ENCODE peak calls at places on chromosomes 4 and X, in five cellular contexts. V is choroid plexus epithelial cell, X is Calu3, J is astrocyte, S is right lobe of liver. C is an unnamed sample.

GRCh38 chr4:61202638-61203495 is 2.7 kb downstream of the ADGRL3 start:
- DNase-seq in V (peak; percentile 54), S (no peak), J (no peak), X (peak; percentile 4), C (no peak)

GRCh38 chr4:73883306-73883705 is 14.1 kb downstream of the CXCL1 start:
- DNase-seq in J (peak; percentile 84), S (no peak), X (no peak), V (peak; percentile 77), C (no peak)

GRCh38 chr4:155208258-155209054 is at the start of gene NPY2R:
- DNase-seq in X (no peak), J (no peak), S (no peak), V (no peak), C (no peak)

GRCh38 chr4:189059996-189060570 is 880.6 kb upstream of the FRG1 start:
- DNase-seq in J (no peak), X (no peak), S (no peak), V (no peak), C (peak; percentile 37)

GRCh38 chr4:174578366-174578765 is 56.1 kb upstream of the HPGD start:
- DNase-seq in J (peak; percentile 46), X (no peak), V (peak; percentile 73), S (no peak), C (peak; percentile 5)

GRCh38 chr4:88527787-88528186 is 4.2 kb upstream of the PYURF start:
- DNase-seq in V (no peak), S (no peak), X (no peak), J (no peak), C (no peak)

GRCh38 chr4:106898621-106899230 is 137.4 kb downstream of the DKK2 start:
- DNase-seq in S (peak; percentile 42), V (peak; percentile 87), J (peak; percentile 25), X (peak; percentile 48), C (peak; percentile 44)

GRCh38 chr4:54091637-54092404 is 8.1 kb upstream of the GSX2 start:
- DNase-seq in J (peak; percentile 49), S (peak; percentile 93), V (peak; percentile 71), X (peak; percentile 35), C (no peak)

GRCh38 chrX:1601768-1602085 is 10.3 kb downstream of the AKAP17A start:
- DNase-seq in V (no peak), S (no peak), X (no peak), J (no peak), C (no peak)

GRCh38 chrX:69032601-69033000 is 132.7 kb downstream of the PJA1 start:
- DNase-seq in X (peak; percentile 36), S (no peak), V (no peak), J (no peak), C (no peak)

DNA sequence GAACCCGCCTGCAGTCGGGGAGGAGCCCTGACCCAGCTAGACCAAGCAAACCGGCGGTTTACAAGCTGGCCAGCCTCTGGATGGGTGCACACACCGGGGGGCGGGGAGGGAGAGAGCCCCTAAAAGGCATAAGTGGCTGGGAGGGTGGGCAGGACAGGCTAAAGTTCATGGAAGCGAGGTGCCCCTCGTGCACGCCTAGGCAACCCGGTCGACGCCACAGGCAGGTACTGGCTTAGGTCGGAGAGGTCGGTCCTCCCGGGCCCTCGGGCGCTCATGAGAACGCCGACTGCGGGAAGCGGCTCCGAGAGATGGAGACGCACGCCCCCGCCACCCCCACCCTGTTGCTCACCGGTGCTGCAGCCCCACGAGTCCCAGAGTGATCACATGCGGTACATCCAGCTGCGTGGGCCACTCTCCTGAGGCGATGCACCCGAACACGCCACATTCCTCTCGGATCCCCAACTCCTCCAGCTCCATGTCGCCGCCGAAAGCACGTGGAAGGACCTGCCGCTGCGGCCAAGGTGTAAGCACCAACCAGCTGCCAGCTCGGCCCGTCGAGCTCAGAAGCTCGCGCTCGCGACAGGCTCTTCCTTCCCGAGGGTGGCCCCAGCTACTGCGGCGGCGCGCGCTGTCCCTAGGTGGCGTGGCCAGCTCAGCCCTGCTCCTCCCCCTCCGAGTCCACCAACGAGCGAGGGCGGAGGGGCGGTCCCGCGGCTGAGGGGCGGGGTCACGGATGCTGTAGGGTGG is at the start of gene PPAT:
- DNase-seq in X (peak; percentile 96), S (peak; percentile 99), J (peak; percentile 93), V (peak; percentile 99), C (peak; percentile 83)
- TF ChIP-seq CTCF in X (no peak), S (peak; percentile 46), J (no peak), V (peak; percentile 25), C (peak; percentile 11)

DNA sequence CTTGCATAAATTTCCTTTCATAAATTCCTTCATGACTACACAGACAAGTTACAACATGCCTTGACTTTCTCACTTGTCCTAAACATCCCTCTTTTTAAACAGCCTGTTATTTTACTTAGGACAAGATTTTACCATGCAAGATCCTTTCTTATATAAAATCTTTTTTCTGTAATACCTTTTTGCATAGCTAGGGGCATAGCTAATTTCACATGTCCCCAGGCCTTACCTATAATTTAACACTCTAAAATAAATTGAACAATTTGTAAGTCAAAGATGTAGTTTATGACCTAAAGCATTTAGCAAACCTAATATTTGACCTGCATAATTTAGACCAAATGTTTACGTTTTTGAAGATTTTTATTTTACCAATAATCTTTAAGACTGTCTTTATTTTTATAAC is 396.3 kb upstream of the FSTL5 start:
- DNase-seq in X (no peak), S (no peak), V (no peak), J (no peak), C (no peak)
- TF ChIP-seq CTCF in X (no peak), S (no peak), V (no peak), J (no peak), C (no peak)

DNA sequence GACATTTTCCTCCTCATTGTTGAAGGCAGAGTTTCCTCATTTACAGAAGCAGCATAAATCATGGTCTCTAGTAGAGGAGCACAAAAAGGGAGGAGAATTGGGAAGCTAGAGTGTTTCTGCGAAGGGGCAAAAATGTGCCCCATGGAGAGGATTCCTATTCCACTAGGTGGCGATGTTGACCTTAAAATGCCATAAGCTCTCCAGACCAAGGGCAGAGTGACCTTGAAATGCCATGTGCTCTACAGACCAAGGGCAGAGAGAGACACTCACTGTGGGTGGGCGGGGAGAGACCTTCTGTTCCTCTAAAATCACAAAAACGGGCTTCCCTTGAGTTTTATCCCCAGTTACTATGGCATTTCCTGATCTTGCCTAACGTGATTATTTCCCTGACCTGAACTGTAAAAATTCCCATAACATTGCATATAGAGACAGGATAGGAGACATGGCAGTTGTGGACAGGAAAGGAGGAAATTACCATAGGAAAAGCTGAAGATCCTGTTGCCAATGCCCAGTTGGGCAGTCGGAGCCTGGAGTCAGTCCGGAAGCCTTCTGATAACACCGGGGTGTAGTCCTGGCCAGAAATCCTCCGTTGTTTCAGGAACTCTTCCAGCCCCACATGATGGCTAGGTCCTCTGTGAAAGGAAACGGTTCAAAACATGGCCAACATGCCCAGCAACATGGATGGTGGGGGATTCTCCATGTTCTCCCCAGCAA is 567.7 kb downstream of the MAGEB5 start:
- DNase-seq in J (no peak), S (no peak), X (peak; percentile 7), V (peak; percentile 62), C (no peak)
- TF ChIP-seq CTCF in J (peak; percentile 31), S (peak; percentile 53), X (peak; percentile 74), V (peak; percentile 74), C (no peak)

GRCh38 chr4:148444296-148445070 is 2.3 kb upstream of the NR3C2 start:
- DNase-seq in S (peak; percentile 58), X (peak; percentile 38), V (no peak), J (no peak), C (no peak)
- TF ChIP-seq CTCF in S (no peak), X (no peak), V (no peak), J (no peak), C (no peak)

GRCh38 chrX:26664919-26665318 is 448.9 kb downstream of the MAGEB5 start:
- DNase-seq in J (no peak), V (no peak), X (no peak), S (no peak), C (no peak)
- TF ChIP-seq CTCF in J (no peak), V (no peak), X (no peak), S (no peak), C (no peak)

GRCh38 chrX:115561605-115562491 is 874 bp downstream of the PLS3 start:
- DNase-seq in V (peak; percentile 54), X (peak; percentile 36), S (peak; percentile 51), J (no peak), C (no peak)
- TF ChIP-seq CTCF in V (peak; percentile 38), X (no peak), S (no peak), J (no peak), C (no peak)